ENCODE peak calls at places on chromosomes 7 and 10, in ten cellular contexts. J is thyroid gland, F is psoas muscle, I is heart right ventricle, T is bronchial epithelial cell, L is HCT116, S is foreskin keratinocyte, E is body of pancreas, X is OCI-LY7, N is A549. H is an unnamed sample.

GRCh38 chr10:23826399-23826798 is 382.5 kb upstream of the KIAA1217 start:
- DNase-seq in S (no peak), T (peak), E (peak), F (no peak), L (no peak), J (peak), X (no peak), I (no peak), N (no peak), H (no peak)

GRCh38 chr7:8480466-8480865 is 47.1 kb downstream of the NXPH1 start:
- DNase-seq in X (no peak), I (no peak), E (no peak), F (no peak), S (no peak), L (no peak), J (no peak), T (no peak), N (no peak), H (no peak)

GRCh38 chr7:2734761-2735571 is 47.0 kb downstream of the AMZ1 start:
- DNase-seq in X (no peak), S (no peak), L (no peak), J (no peak), T (no peak), N (no peak), F (no peak), I (no peak), E (peak), H (no peak)

GRCh38 chr10:8044331-8044907 is 10.1 kb upstream of the GATA3 start:
- DNase-seq in S (no peak), J (no peak), E (no peak), F (no peak), N (no peak), T (no peak), X (no peak), I (no peak), L (no peak), H (no peak)

GRCh38 chr10:132922872-132923271 is 19.5 kb downstream of the CFAP46 start:
- DNase-seq in J (no peak), I (no peak), T (no peak), X (no peak), E (no peak), L (no peak), N (no peak), F (no peak), S (no peak), H (no peak)

GRCh38 chr10:132937861-132938260 is 4.5 kb downstream of the CFAP46 start:
- DNase-seq in T (no peak), X (no peak), J (no peak), N (no peak), I (no peak), S (no peak), L (no peak), E (no peak), F (no peak), H (no peak)

GRCh38 chr10:109773818-109774440 is 149.4 kb downstream of the XPNPEP1 start:
- DNase-seq in I (no peak), X (peak), F (no peak), N (peak), T (peak), E (no peak), S (no peak), L (peak), J (no peak), H (peak)

GRCh38 chr7:28144266-28144665 is 36.3 kb downstream of the JAZF1 start:
- DNase-seq in L (no peak), T (no peak), I (no peak), J (no peak), N (no peak), S (no peak), F (no peak), E (no peak), X (no peak), H (no peak)

GRCh38 chr10:24920907-24921881 is 31.2 kb downstream of the PRTFDC1 start:
- DNase-seq in X (no peak), I (no peak), T (peak), L (no peak), S (peak), E (peak), N (peak), J (peak), F (peak), H (peak)

GRCh38 chr7:5351508-5352265 is 68.9 kb downstream of the SLC29A4 start:
- DNase-seq in T (no peak), F (no peak), I (no peak), S (no peak), E (no peak), L (no peak), N (no peak), J (no peak), X (no peak), H (no peak)

GRCh38 chr10:1633783-1634182 is 103.5 kb downstream of the ADARB2 start:
- DNase-seq in I (no peak), L (no peak), X (no peak), N (no peak), E (no peak), S (no peak), F (no peak), T (no peak), J (no peak), H (no peak)

GRCh38 chr7:141654551-141654950 is 47.4 kb downstream of the DENND11 start:
- DNase-seq in T (peak), E (peak), N (peak), J (peak), L (peak), S (no peak), F (peak), I (no peak), X (peak), H (peak)

GRCh38 chr10:76301950-76302349 is 870.5 kb downstream of the LRMDA start:
- DNase-seq in E (no peak), X (no peak), F (no peak), T (peak), S (no peak), L (no peak), N (no peak), J (no peak), I (no peak), H (no peak)

GRCh38 chr7:42128703-42129102 is 108.3 kb downstream of the GLI3 start:
- DNase-seq in X (peak), E (no peak), J (no peak), S (no peak), F (no peak), N (no peak), L (no peak), T (peak), I (no peak), H (no peak)
- TF ChIP-seq CTCF in X (peak), E (no peak), J (no peak), S (peak), F (no peak), N (no peak), L (no peak), T (peak), I (no peak), H (peak)

GRCh38 chr10:78952686-78953085 is 116.1 kb upstream of the ZMIZ1 start:
- DNase-seq in E (peak), J (no peak), T (no peak), F (peak), I (peak), X (no peak), S (no peak), L (no peak), N (no peak), H (no peak)
- TF ChIP-seq CTCF in E (no peak), J (no peak), T (no peak), F (no peak), I (no peak), X (no peak), S (no peak), L (no peak), N (no peak), H (no peak)

GRCh38 chr10:208616-209015 is 73.4 kb downstream of the ZMYND11 start:
- DNase-seq in S (peak), L (no peak), N (no peak), F (no peak), E (no peak), I (no peak), T (peak), X (no peak), J (no peak), H (no peak)

GRCh38 chr10:210297-210696 is 75.0 kb downstream of the ZMYND11 start:
- DNase-seq in N (no peak), I (no peak), F (no peak), T (no peak), J (no peak), X (no peak), L (no peak), S (no peak), E (no peak), H (no peak)

GRCh38 chr10:209357-209756 is 74.1 kb downstream of the ZMYND11 start:
- DNase-seq in F (no peak), J (no peak), E (no peak), I (no peak), L (peak), X (no peak), S (no peak), N (no peak), T (peak), H (no peak)
- TF ChIP-seq CTCF in F (peak), J (no peak), E (no peak), I (no peak), L (peak), X (peak), S (peak), N (peak), T (no peak), H (no peak)

DNA sequence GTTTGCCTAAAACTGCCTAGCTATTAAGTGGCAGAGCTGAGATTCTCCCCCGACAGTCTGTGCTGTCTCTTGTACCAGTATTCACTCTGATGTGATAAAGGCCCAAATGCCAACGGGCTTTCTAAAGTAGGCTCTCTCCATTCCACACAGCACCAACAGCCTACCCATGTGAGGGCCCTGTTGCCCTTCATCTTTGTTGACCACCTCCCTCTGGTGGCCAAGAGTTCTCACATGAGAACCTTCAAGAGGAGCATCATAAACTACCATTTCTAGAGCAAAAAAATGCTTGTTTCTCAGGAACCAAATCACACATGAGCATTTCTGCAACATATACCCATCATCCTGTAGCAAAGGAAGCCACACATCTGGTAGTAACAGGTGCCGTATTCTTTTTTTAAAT is 185.8 kb downstream of the GRM8 start:
- DNase-seq in I (no peak), J (no peak), T (no peak), L (no peak), X (no peak), N (no peak), S (no peak), E (peak), F (no peak), H (no peak)
- TF ChIP-seq CTCF in I (no peak), J (no peak), T (no peak), L (peak), X (peak), N (no peak), S (no peak), E (no peak), F (no peak), H (peak)

GRCh38 chr10:35546824-35547225 is 58.3 kb upstream of the GJD4 start:
- DNase-seq in I (no peak), T (peak), J (no peak), L (no peak), N (peak), S (peak), E (no peak), X (no peak), F (no peak), H (no peak)
- TF ChIP-seq CTCF in I (no peak), T (no peak), J (no peak), L (no peak), N (peak), S (peak), E (no peak), X (no peak), F (no peak), H (no peak)

DNA sequence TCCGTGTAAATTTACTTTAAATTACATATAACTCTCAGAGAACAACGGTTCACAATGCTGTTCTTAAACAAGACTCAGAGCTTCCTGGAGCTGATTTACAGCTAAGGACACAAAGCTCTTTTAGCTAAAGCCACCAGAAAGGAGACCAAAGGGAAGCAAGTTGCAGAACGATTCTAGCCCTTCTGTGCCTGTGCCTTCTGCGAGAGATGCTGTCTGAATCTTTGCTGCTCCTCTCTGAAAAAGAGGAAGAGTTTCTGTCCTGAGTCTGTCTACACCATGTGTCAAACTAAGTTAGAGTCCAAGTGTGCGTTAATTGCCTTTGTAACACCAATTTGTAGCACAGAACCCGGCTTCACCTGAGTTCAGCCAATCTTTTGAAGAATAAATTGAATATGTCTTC is 42.0 kb upstream of the PFKP start:
- DNase-seq in S (no peak), J (no peak), L (no peak), T (no peak), E (no peak), X (no peak), N (no peak), F (no peak), I (no peak), H (no peak)
- TF ChIP-seq CTCF in S (no peak), J (no peak), L (no peak), T (no peak), E (no peak), X (no peak), N (no peak), F (no peak), I (no peak), H (no peak)

GRCh38 chr10:59868974-59869940 is 37.1 kb downstream of the CCDC6 start:
- DNase-seq in I (no peak), X (no peak), L (no peak), F (no peak), T (no peak), E (no peak), N (no peak), S (no peak), J (no peak), H (no peak)

GRCh38 chr10:59872892-59873463 is 33.4 kb downstream of the CCDC6 start:
- DNase-seq in L (no peak), I (no peak), E (peak), J (peak), F (peak), S (peak), N (no peak), T (peak), X (no peak), H (no peak)

GRCh38 chr10:59867590-59867989 is 38.8 kb downstream of the CCDC6 start:
- DNase-seq in T (no peak), J (no peak), L (no peak), E (no peak), N (no peak), F (no peak), I (no peak), S (no peak), X (no peak), H (no peak)

GRCh38 chr10:59873924-59874323 is 32.4 kb downstream of the CCDC6 start:
- DNase-seq in L (no peak), X (peak), T (no peak), F (no peak), I (no peak), S (no peak), E (no peak), N (no peak), J (no peak), H (peak)

GRCh38 chr10:59870152-59870551 is 36.2 kb downstream of the CCDC6 start:
- DNase-seq in F (no peak), E (no peak), I (no peak), N (no peak), S (no peak), T (no peak), L (no peak), X (no peak), J (no peak), H (no peak)
- TF ChIP-seq CTCF in F (no peak), E (no peak), I (no peak), N (no peak), S (no peak), T (no peak), L (no peak), X (no peak), J (no peak), H (no peak)